ENCODE peak calls at places on chromosome 13, in eight cellular contexts. V is fibroblast of lung; I is foreskin fibroblast; R is activated CD8-positive, alpha-beta T cell treated with anti-CD3 and anti-CD28 coated beads for 36 hours; O is brain microvascular endothelial cell; H is psoas muscle; W is retinal pigment epithelial cell; K is Calu3. U is an unnamed sample.

GRCh38 chr13:51849145-51850101 is 4.4 kb upstream of the TMEM272 start:
- DNase-seq in V (peak), I (no peak), R (peak), O (peak), H (no peak), W (no peak), K (no peak), U (no peak)

GRCh38 chr13:26011996-26012688 is 39.7 kb downstream of the SHISA2 start:
- DNase-seq in V (no peak), I (no peak), R (peak), O (no peak), H (no peak), W (no peak), K (no peak), U (peak)

GRCh38 chr13:31522431-31522830 is 216.9 kb upstream of the RXFP2 start:
- DNase-seq in V (no peak), I (no peak), R (no peak), O (no peak), H (no peak), W (no peak), K (no peak), U (no peak)

GRCh38 chr13:33494596-33495214 is 209.2 kb upstream of the STARD13 start:
- DNase-seq in V (peak), I (peak), R (peak), O (peak), H (no peak), W (peak), K (no peak), U (no peak)

GRCh38 chr13:98775844-98776598 is 23.5 kb upstream of the SLC15A1 start:
- DNase-seq in V (peak), I (peak), R (no peak), O (peak), H (no peak), W (peak), K (peak), U (no peak)

GRCh38 chr13:71477735-71478134 is 389.3 kb downstream of the DACH1 start:
- DNase-seq in V (no peak), I (no peak), R (no peak), O (no peak), H (no peak), W (no peak), K (no peak), U (no peak)

GRCh38 chr13:45316210-45316799 is 24.7 kb downstream of the TPT1 start:
- DNase-seq in V (no peak), I (no peak), R (no peak), O (no peak), H (no peak), W (no peak), K (no peak), U (no peak)

GRCh38 chr13:78700121-78700910 is 41.4 kb upstream of the OBI1 start:
- DNase-seq in V (peak), I (no peak), R (no peak), O (no peak), H (no peak), W (peak), K (no peak), U (no peak)

GRCh38 chr13:23987331-23987730 is 90.0 kb upstream of the C1QTNF9B start:
- DNase-seq in V (peak), I (peak), R (no peak), O (no peak), H (no peak), W (no peak), K (no peak), U (no peak)

GRCh38 chr13:32354040-32354439 is 38.7 kb downstream of the BRCA2 start:
- DNase-seq in V (no peak), I (no peak), R (no peak), O (no peak), H (no peak), W (no peak), K (no peak), U (no peak)

GRCh38 chr13:25987987-25988386 is 63.8 kb downstream of the SHISA2 start:
- DNase-seq in V (no peak), I (no peak), R (no peak), O (no peak), H (no peak), W (no peak), K (no peak), U (no peak)

GRCh38 chr13:113748862-113749451 is 10.1 kb upstream of the TMEM255B start:
- DNase-seq in V (no peak), I (no peak), R (no peak), O (no peak), H (no peak), W (no peak), K (no peak), U (no peak)

GRCh38 chr13:102799544-102800144 is 725 bp downstream of the BIVM start:
- DNase-seq in V (peak), I (no peak), R (peak), O (peak), H (no peak), W (no peak), K (no peak), U (peak)

GRCh38 chr13:102805680-102806079 is 6.8 kb downstream of the BIVM start:
- DNase-seq in V (no peak), I (no peak), R (no peak), O (no peak), H (no peak), W (no peak), K (no peak), U (no peak)

GRCh38 chr13:102798653-102799543 is at the start of the genes BIVM and POGLUT2:
- DNase-seq in V (peak), I (peak), R (peak), O (peak), H (peak), W (peak), K (peak), U (peak)

DNA sequence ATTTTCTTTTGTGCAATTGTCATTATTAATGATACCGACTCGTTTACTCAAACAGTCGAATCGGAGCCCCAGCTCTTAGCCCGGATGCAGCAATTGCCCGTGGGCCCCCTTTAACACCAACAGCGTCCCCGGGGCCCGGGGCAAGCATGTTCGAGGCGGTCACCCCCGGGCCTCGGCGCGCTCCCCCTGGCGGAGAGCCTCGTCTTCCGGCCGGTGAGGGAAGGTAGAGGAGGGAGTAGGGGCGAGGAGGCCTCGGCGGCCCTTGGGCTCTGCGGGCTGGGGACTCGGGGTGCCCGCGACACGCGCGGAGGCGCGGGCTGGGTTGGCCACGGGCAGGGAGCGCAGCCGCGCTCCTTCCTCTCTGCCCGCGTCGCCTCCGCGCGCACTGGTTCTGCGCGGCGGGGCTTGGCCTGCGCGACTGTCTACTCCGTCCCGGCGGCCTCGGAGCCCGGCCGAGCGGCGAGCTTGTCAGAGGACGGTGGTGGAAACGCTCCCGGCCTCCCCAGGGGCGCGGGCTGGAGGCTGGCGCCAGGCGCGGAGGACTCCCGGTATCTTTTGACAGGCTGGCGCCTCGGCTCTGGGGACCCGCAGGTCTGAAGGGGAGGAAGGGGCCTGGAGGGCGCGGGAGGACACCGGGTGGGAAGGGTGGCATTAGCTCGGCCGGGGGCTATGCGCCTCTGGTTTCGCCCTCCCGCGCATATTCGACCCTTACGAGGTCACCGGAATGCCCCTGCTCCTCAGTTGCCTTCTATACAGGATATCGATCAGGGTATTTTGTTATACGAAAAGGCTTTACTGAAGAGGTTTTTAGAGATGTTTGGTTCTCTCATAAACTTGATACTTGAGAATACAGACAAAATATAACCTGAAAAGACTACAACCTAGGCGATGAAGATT is 1.5 kb downstream of the BIVM start:
- DNase-seq in V (peak), I (peak), R (peak), O (peak), H (peak), W (no peak), K (peak), U (peak)
- TF ChIP-seq CTCF in V (peak), I (peak), R (peak), O (peak), H (peak), W (peak), K (peak), U (peak)

DNA sequence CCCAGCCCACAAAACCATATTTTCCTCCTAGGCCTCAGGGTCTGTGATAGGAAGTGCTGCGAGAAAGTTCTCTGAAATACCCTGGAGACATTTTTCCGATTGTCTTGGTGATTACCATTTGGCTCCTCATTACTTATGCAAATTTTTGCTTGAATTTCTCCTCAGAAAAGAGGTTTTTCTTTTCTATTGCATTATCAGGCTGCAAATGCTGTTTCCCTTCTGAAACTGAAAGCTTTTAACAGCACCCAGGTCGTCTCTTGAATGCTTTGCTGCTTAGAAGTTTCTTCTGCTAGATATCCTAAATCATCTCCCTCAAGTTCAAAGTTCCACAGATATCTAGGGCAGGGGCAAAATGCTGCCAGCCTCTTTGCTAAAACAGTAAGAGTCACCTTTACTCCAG is 434.2 kb downstream of the PCDH20 start:
- DNase-seq in V (no peak), I (no peak), R (no peak), O (no peak), H (no peak), W (no peak), K (no peak), U (no peak)
- TF ChIP-seq CTCF in V (no peak), I (no peak), R (no peak), O (no peak), H (no peak), W (no peak), K (no peak), U (no peak)

GRCh38 chr13:38866649-38867048 is 124.0 kb downstream of the STOML3 start:
- DNase-seq in V (no peak), I (no peak), R (no peak), O (no peak), H (no peak), W (no peak), K (no peak), U (no peak)
- TF ChIP-seq CTCF in V (no peak), I (no peak), R (no peak), O (no peak), H (no peak), W (peak), K (no peak), U (no peak)

DNA sequence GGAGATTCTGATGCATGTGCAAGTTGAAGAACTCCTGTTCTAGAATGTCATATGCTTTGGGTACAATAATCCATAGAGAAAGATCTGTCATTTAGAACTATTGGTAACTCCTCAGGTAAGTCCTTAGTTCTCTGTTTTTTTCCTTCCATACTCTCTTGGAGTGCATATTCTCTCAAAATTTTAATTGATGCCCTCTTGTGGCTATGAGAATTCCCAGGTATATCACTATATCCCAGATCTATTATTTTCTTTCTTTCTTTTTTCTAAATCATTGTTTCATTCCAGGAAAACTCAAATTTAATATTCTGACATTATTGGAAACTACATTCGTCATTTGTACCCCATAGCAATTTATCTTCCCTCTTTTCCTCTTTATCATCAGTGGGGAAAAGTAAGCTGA is 485.4 kb downstream of the KLF5 start:
- DNase-seq in V (no peak), I (no peak), R (no peak), O (no peak), H (no peak), W (no peak), K (no peak), U (no peak)
- TF ChIP-seq CTCF in V (no peak), I (no peak), R (no peak), O (no peak), H (no peak), W (no peak), K (no peak), U (no peak)

GRCh38 chr13:37109080-37109678 is 3.7 kb upstream of the CSNK1A1L start:
- DNase-seq in V (peak), I (peak), R (no peak), O (peak), H (no peak), W (no peak), K (peak), U (no peak)
- TF ChIP-seq CTCF in V (peak), I (peak), R (peak), O (peak), H (peak), W (peak), K (peak), U (no peak)

DNA sequence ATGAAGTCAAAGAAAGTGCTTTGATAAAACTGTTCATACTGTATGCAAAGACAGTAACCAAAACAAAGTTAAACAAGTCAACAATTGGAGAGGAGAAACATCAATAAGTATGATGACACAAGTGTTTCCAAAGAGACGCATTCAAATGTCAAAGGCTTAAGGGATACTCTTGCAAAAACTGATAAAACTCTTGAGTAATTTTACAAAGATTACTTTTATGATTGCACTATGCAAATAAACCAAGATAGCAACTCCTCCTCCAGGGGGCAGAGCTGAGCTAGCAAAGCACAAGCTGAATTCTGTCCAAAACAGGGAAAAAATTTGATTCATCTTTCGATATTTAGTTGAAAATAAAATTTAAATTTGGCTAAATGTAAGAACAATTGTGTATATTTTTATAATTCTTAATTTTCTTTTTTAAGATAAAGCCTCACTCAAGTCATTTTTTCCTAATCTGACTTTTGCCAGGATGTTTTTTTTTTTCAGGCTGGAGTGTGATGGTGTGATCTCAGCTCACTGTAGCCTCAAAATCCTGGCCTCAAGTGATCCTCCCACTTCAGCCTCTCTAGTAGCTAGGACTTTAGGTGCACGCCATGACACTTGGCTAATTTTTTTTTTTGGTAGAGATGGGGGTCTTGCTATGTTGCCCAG is 84.0 kb downstream of the MZT1 start:
- DNase-seq in V (peak), I (no peak), R (peak), O (peak), H (no peak), W (no peak), K (peak), U (peak)
- TF ChIP-seq CTCF in V (peak), I (peak), R (peak), O (peak), H (peak), W (peak), K (no peak), U (peak)

GRCh38 chr13:95176611-95177259 is 124.5 kb downstream of the ABCC4 start:
- DNase-seq in V (no peak), I (no peak), R (no peak), O (no peak), H (no peak), W (no peak), K (no peak), U (no peak)
- TF ChIP-seq CTCF in V (no peak), I (no peak), R (no peak), O (no peak), H (no peak), W (no peak), K (no peak), U (no peak)

DNA sequence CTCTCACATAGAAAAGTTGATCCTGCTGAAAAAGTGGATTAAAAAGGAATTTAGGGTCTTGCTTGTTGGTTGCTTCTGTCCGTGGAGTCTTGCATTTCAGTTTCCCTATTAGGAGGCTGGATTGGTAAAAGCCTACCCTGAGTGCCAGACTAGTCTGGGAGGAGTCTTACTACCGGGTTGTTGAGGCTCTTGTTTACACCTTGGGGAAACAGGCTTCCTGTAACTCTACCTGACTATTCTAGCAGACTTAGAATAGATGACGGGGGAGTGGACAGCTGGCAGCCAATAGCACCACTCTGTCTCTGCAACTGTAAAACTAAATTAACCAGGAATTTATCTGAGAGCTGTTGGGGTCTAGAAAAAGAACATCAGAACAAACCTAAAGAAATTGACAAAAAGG is 11.3 kb upstream of the MPHOSPH8 start:
- DNase-seq in V (no peak), I (no peak), R (no peak), O (no peak), H (no peak), W (no peak), K (no peak), U (no peak)
- TF ChIP-seq CTCF in V (no peak), I (no peak), R (no peak), O (no peak), H (no peak), W (no peak), K (no peak), U (no peak)

GRCh38 chr13:96984061-96984508 is 10.2 kb downstream of the OXGR1 start:
- DNase-seq in V (no peak), I (no peak), R (peak), O (no peak), H (no peak), W (no peak), K (peak), U (no peak)
- TF ChIP-seq CTCF in V (peak), I (no peak), R (no peak), O (peak), H (no peak), W (peak), K (no peak), U (no peak)